ENCODE peak calls at places on chromosomes 3 and 15, in eight cellular contexts. M is ovary; J is HTR-8/SVneo; I is SJSA1; E is activated CD4-positive, alpha-beta T cell treated with anti-CD3 and anti-CD28 coated beads, Interleukin-2, amount 50 U/mL, for 24 hours; D is stimulated activated CD4-positive, alpha-beta T cell treated with anti-CD3 and anti-CD28 coated beads, Interleukin-2, amount 100 ng/mL, for 48 hours; Z is posterior cingulate gyrus; N is activated T-cell treated with anti-CD3 and anti-CD28 coated beads for 48 hours. B is an unnamed sample.

GRCh38 chr3:170751083-170751893 is 118.7 kb downstream of the RPL22L1 start:
- DNase-seq in J (peak), M (peak), I (peak), E (no peak), D (no peak), Z (no peak), N (no peak), B (peak)

GRCh38 chr3:119279101-119279554 is 15.1 kb upstream of the ARHGAP31 start:
- DNase-seq in J (no peak), D (no peak), E (no peak), Z (no peak), N (no peak), I (no peak), M (peak), B (no peak)

GRCh38 chr15:45185069-45185779 is 2.5 kb downstream of the SHF start:
- DNase-seq in J (no peak), E (no peak), I (no peak), N (no peak), M (no peak), Z (no peak), D (no peak), B (no peak)

GRCh38 chr3:133112666-133113065 is 74.5 kb downstream of the TMEM108 start:
- DNase-seq in I (no peak), M (no peak), N (no peak), D (no peak), J (no peak), Z (no peak), E (no peak), B (no peak)

GRCh38 chr3:148309390-148310035 is 388.2 kb upstream of the AGTR1 start:
- DNase-seq in I (no peak), M (no peak), N (no peak), E (no peak), Z (no peak), J (peak), D (no peak), B (peak)

GRCh38 chr3:11845661-11846060 is 1.0 kb downstream of the TAMM41 start:
- DNase-seq in E (no peak), J (no peak), Z (no peak), D (no peak), N (no peak), M (no peak), I (no peak), B (no peak)

GRCh38 chr15:50377867-50378751 is 23.1 kb upstream of the GABPB1 start:
- DNase-seq in I (no peak), J (no peak), M (no peak), N (no peak), E (no peak), Z (no peak), D (no peak), B (no peak)

GRCh38 chr15:65390447-65390846 is 12.6 kb upstream of the IGDCC3 start:
- DNase-seq in N (no peak), M (no peak), J (no peak), Z (no peak), D (no peak), I (no peak), E (no peak), B (no peak)

GRCh38 chr15:64134322-64134829 is 17.2 kb upstream of the SNX22 start:
- DNase-seq in E (no peak), Z (peak), J (no peak), N (no peak), M (peak), I (no peak), D (no peak), B (no peak)

GRCh38 chr15:74906193-74906449 is 530 bp downstream of the FAM219B start:
- DNase-seq in N (no peak), Z (no peak), D (no peak), E (peak), M (no peak), I (no peak), J (no peak), B (no peak)

GRCh38 chr3:126676919-126677705 is 22.2 kb upstream of the TXNRD3 start:
- DNase-seq in E (no peak), D (no peak), Z (no peak), N (no peak), I (no peak), M (no peak), J (no peak), B (no peak)

GRCh38 chr15:79339588-79340314 is 28.8 kb downstream of the TMED3 start:
- DNase-seq in N (no peak), J (peak), I (no peak), D (no peak), E (no peak), Z (no peak), M (no peak), B (no peak)

GRCh38 chr3:58058654-58059263 is 50.5 kb downstream of the FLNB start:
- DNase-seq in I (no peak), D (no peak), J (peak), N (no peak), Z (no peak), M (no peak), E (no peak), B (no peak)

GRCh38 chr3:77039606-77040553 is at the start of gene ROBO2:
- DNase-seq in N (no peak), Z (peak), E (no peak), D (no peak), I (no peak), J (no peak), M (peak), B (peak)

GRCh38 chr3:100988080-100988479 is 5.1 kb downstream of the ABI3BP start:
- DNase-seq in I (no peak), E (no peak), J (no peak), Z (no peak), M (no peak), D (no peak), N (no peak), B (no peak)

GRCh38 chr3:184183679-184184078 is 2.3 kb upstream of the ABCF3 start:
- DNase-seq in I (no peak), D (no peak), J (no peak), N (no peak), M (no peak), E (no peak), Z (no peak), B (no peak)

GRCh38 chr15:74378853-74379252 is 11.4 kb upstream of the CYP11A1 start:
- DNase-seq in N (peak), E (no peak), I (peak), J (no peak), M (no peak), Z (no peak), D (no peak), B (no peak)

GRCh38 chr3:13008114-13008995 is 64.9 kb downstream of the IQSEC1 start:
- DNase-seq in M (no peak), I (no peak), E (no peak), N (no peak), D (no peak), J (no peak), Z (no peak), B (no peak)

GRCh38 chr15:76158815-76159214 is 99.0 kb downstream of the TMEM266 start:
- DNase-seq in E (no peak), N (no peak), D (no peak), Z (no peak), I (no peak), M (no peak), J (no peak), B (no peak)

GRCh38 chr3:8987673-8988655 is 24.7 kb upstream of the RAD18 start:
- DNase-seq in J (peak), E (peak), I (no peak), M (peak), N (peak), Z (peak), D (peak), B (no peak)

GRCh38 chr3:131794766-131795381 is 239.9 kb downstream of the CPNE4 start:
- DNase-seq in M (no peak), J (peak), N (no peak), E (no peak), I (no peak), Z (no peak), D (peak), B (no peak)

B was measured in T1000.